ENCODE peak calls at places on chromosomes 2 and 18, in seven cellular contexts. F, N, K, O, B, M and J are unnamed samples.

GRCh38 chr18:74434466-74434865 is 22.6 kb downstream of the DIPK1C start:
- DNase-seq in F (no peak), N (no peak), K (no peak), O (no peak), B (no peak), M (no peak), J (no peak)

GRCh38 chr2:217510790-217511291 is 492.0 kb downstream of the TNS1 start:
- DNase-seq in F (peak; percentile 26), N (peak; percentile 78), K (peak; percentile 46), O (peak; percentile 52), B (peak; percentile 90), M (peak; percentile 64), J (no peak)

GRCh38 chr2:65613968-65614555 is 181.7 kb upstream of the SPRED2 start:
- DNase-seq in F (no peak), N (no peak), K (no peak), O (no peak), B (peak; percentile 38), M (no peak), J (no peak)

GRCh38 chr2:178452870-178453269 is 1.7 kb downstream of the PJVK start:
- DNase-seq in F (no peak), N (no peak), K (no peak), O (no peak), B (no peak), M (no peak), J (no peak)

GRCh38 chr2:188975497-188976102 is 1.4 kb downstream of the COL3A1 start:
- DNase-seq in F (peak; percentile 21), N (no peak), K (no peak), O (no peak), B (peak; percentile 28), M (no peak), J (no peak)

GRCh38 chr2:231357048-231357447 is 38.5 kb upstream of the B3GNT7 start:
- DNase-seq in F (no peak), N (no peak), K (no peak), O (no peak), B (no peak), M (no peak), J (no peak)

GRCh38 chr2:195092341-195092740 is 564.7 kb upstream of the SLC39A10 start:
- DNase-seq in F (no peak), N (no peak), K (no peak), O (no peak), B (peak; percentile 74), M (no peak), J (no peak)

GRCh38 chr2:24047703-24048033 is 477 bp upstream of the WDCP start:
- DNase-seq in F (no peak), N (peak; percentile 17), K (no peak), O (no peak), B (peak; percentile 40), M (no peak), J (no peak)

GRCh38 chr2:183035954-183036669 is 2.1 kb downstream of the NCKAP1 start:
- DNase-seq in F (no peak), N (no peak), K (no peak), O (no peak), B (no peak), M (no peak), J (no peak)
- H3K4me3 ChIP-seq in F (peak overlapping the region; percentile 85), N (peak overlapping the region; percentile 79), K (peak overlapping the region; percentile 85), O (peak overlapping the region; percentile 87), B (peak overlapping the region; percentile 61), M (no peak overlapping the region), J (peak overlapping the region; percentile 59)

GRCh38 chr2:109316091-109316490 is 187.1 kb downstream of the SH3RF3 start:
- DNase-seq in F (no peak), N (no peak), K (no peak), O (no peak), B (no peak), M (no peak), J (no peak)

GRCh38 chr2:109318949-109319342 is 189.9 kb downstream of the SH3RF3 start:
- DNase-seq in F (no peak), N (no peak), K (no peak), O (no peak), B (no peak), M (no peak), J (no peak)

GRCh38 chr2:109320195-109320935 is 191.4 kb downstream of the SH3RF3 start:
- DNase-seq in F (no peak), N (no peak), K (no peak), O (no peak), B (no peak), M (no peak), J (no peak)

GRCh38 chr2:109317471-109318090 is 188.6 kb downstream of the SH3RF3 start:
- DNase-seq in F (no peak), N (no peak), K (no peak), O (no peak), B (no peak), M (no peak), J (no peak)

GRCh38 chr2:109318150-109318948 is 189.3 kb downstream of the SH3RF3 start:
- DNase-seq in F (peak; percentile 61), N (peak; percentile 82), K (no peak), O (peak; percentile 50), B (no peak), M (peak; percentile 44), J (no peak)
- TF ChIP-seq POLR2AphosphoS5 in F (no peak), N (no peak), K (peak; percentile 13), O (peak; percentile 41), B (no peak), M (peak; percentile 35), J (peak; percentile 53)

DNA sequence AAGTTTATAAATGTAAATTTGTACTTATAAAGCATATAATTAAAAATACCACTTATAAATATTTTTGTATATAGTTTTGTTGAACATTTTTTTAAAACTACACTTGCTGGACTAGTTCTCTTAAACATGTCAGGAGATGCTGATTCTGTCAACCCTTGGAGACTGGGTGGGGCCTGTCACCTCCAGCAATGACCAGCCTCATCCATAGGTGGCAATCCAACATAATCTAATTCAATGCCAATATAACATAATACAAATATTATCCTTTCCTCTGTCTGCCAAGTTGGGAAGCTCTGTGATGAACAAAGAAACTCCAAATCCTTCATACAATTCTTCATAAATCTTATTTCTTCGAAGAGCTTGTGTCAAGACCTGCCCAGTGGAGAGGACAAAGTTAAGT is 140.4 kb downstream of the RBMS1 start:
- DNase-seq in F (no peak), N (no peak), K (no peak), O (no peak), B (no peak), M (no peak), J (no peak)
- TF ChIP-seq CTCF in F (peak; percentile 26), N (peak; percentile 36), K (no peak), O (no peak), B (peak; percentile 45), M (no peak), J (peak; percentile 11)

GRCh38 chr2:240914645-240915525 is 8.7 kb downstream of the CROCC2 start:
- DNase-seq in F (no peak), N (no peak), K (no peak), O (no peak), B (no peak), M (no peak), J (peak; percentile 65)
- H3K4me3 ChIP-seq in F (no peak overlapping the region), N (no peak overlapping the region), K (no peak overlapping the region), O (no peak overlapping the region), B (no peak overlapping the region), M (no peak overlapping the region), J (no peak overlapping the region)

GRCh38 chr18:76458522-76459311 is 36.3 kb downstream of the ZNF516 start:
- DNase-seq in F (no peak), N (no peak), K (peak; percentile 14), O (no peak), B (no peak), M (no peak), J (peak; percentile 57)

GRCh38 chr18:76461148-76461547 is 33.9 kb downstream of the ZNF516 start:
- DNase-seq in F (no peak), N (no peak), K (no peak), O (no peak), B (no peak), M (no peak), J (no peak)

GRCh38 chr18:76459312-76459686 is 35.7 kb downstream of the ZNF516 start:
- DNase-seq in F (no peak), N (no peak), K (no peak), O (no peak), B (no peak), M (no peak), J (peak; percentile 64)

GRCh38 chr18:76460482-76460881 is 34.6 kb downstream of the ZNF516 start:
- DNase-seq in F (no peak), N (no peak), K (no peak), O (no peak), B (no peak), M (no peak), J (no peak)

GRCh38 chr18:76459687-76460350 is 35.2 kb downstream of the ZNF516 start:
- DNase-seq in F (no peak), N (no peak), K (peak; percentile 69), O (peak; percentile 61), B (no peak), M (peak; percentile 85), J (no peak)
- TF ChIP-seq POLR2AphosphoS5 in F (peak; percentile 7), N (peak; percentile 63), K (no peak), O (peak; percentile 51), B (no peak), M (peak; percentile 85), J (no peak)